ENCODE peak calls at places on chromosomes 3 and 15, in six cellular contexts. V is breast epithelium, Z is adrenal gland, C is IMR-90, I is neuronal stem cell, E is endothelial cell of umbilical vein. S is an unnamed sample. For H3K4me1, the result is how much of the 10 kb centered on the place peaks cover.

GRCh38 chr3:38475716-38476115 is 20.4 kb upstream of the EXOG start:
- DNase-seq in Z (no peak), I (no peak), C (no peak), V (no peak), E (no peak), S (no peak)

GRCh38 chr3:119310052-119310451 is 15.9 kb downstream of the ARHGAP31 start:
- DNase-seq in I (peak), V (peak), E (no peak), Z (no peak), C (peak), S (peak)

GRCh38 chr3:193910886-193911738 is 224.8 kb upstream of the HES1 start:
- DNase-seq in C (no peak), I (no peak), V (no peak), Z (peak), E (no peak), S (no peak)

GRCh38 chr15:57118013-57118799 is 199.8 kb downstream of the TCF12 start:
- DNase-seq in E (peak), Z (peak), C (peak), V (no peak), I (no peak), S (no peak)

GRCh38 chr3:190877925-190878324 is 15.4 kb upstream of the GMNC start:
- DNase-seq in E (no peak), I (no peak), Z (no peak), C (no peak), V (no peak), S (no peak)

GRCh38 chr3:132730891-132731580 is 8.8 kb upstream of the NPHP3 start:
- DNase-seq in C (peak), V (no peak), Z (peak), E (peak), I (peak), S (peak)

GRCh38 chr3:135860761-135861160 is 104.8 kb upstream of the PPP2R3A start:
- DNase-seq in I (no peak), Z (no peak), V (no peak), C (no peak), E (no peak), S (peak)

GRCh38 chr3:34381243-34381642 is 582.8 kb downstream of the PDCD6IP start:
- DNase-seq in C (no peak), Z (no peak), I (no peak), E (no peak), V (no peak), S (no peak)

GRCh38 chr15:29805043-29805707 is 17.1 kb downstream of the TJP1 start:
- DNase-seq in V (no peak), Z (peak), C (peak), E (peak), I (no peak), S (no peak)

GRCh38 chr3:58183891-58184290 is 26.9 kb downstream of the DNASE1L3 start:
- DNase-seq in C (no peak), Z (no peak), E (no peak), I (no peak), V (no peak), S (peak)

GRCh38 chr15:63048986-63049665 is 6.6 kb downstream of the TPM1 start:
- DNase-seq in I (no peak), C (peak), E (peak), V (peak), Z (peak), S (peak)

GRCh38 chr3:195154793-195155535 is 116.0 kb downstream of the XXYLT1 start:
- DNase-seq in I (no peak), E (peak), Z (peak), V (peak), C (peak), S (peak)

GRCh38 chr3:13161021-13161759 is 88.0 kb upstream of the IQSEC1 start:
- DNase-seq in V (no peak), I (no peak), E (no peak), C (no peak), Z (no peak), S (no peak)

GRCh38 chr15:60358935-60359672 is 38.7 kb downstream of the ANXA2 start:
- DNase-seq in C (peak), E (peak), Z (peak), I (no peak), V (no peak), S (no peak)

GRCh38 chr3:24704496-24704895 is 209.8 kb upstream of the THRB start:
- DNase-seq in I (no peak), C (no peak), E (no peak), V (peak), Z (peak), S (peak)

GRCh38 chr15:77029166-77030041 is 34.5 kb downstream of the PSTPIP1 start:
- DNase-seq in I (no peak), Z (no peak), C (no peak), E (no peak), V (no peak), S (no peak)

GRCh38 chr15:62928242-62928995 is 114.1 kb upstream of the TPM1 start:
- DNase-seq in Z (peak), C (peak), V (no peak), I (no peak), E (peak), S (peak)

GRCh38 chr15:98713585-98714001 is 65.3 kb downstream of the IGF1R start:
- DNase-seq in I (no peak), Z (peak), V (peak), E (peak), C (no peak), S (no peak)

GRCh38 chr15:98712845-98713584 is 64.7 kb downstream of the IGF1R start:
- DNase-seq in C (no peak), E (no peak), V (no peak), I (no peak), Z (no peak), S (no peak)

GRCh38 chr15:98715890-98716443 is 67.6 kb downstream of the IGF1R start:
- DNase-seq in C (no peak), Z (no peak), V (no peak), E (no peak), I (no peak), S (peak)

GRCh38 chr15:98715401-98715800 is 67.1 kb downstream of the IGF1R start:
- DNase-seq in I (no peak), E (no peak), V (no peak), Z (no peak), C (no peak), S (no peak)

GRCh38 chr15:98714906-98715305 is 66.6 kb downstream of the IGF1R start:
- DNase-seq in I (no peak), C (no peak), V (no peak), E (no peak), Z (no peak), S (no peak)
- H3K4me1 ChIP-seq in I (under half), C (under half), V (under half), E (under half), Z (under half), S (under half)

DNA sequence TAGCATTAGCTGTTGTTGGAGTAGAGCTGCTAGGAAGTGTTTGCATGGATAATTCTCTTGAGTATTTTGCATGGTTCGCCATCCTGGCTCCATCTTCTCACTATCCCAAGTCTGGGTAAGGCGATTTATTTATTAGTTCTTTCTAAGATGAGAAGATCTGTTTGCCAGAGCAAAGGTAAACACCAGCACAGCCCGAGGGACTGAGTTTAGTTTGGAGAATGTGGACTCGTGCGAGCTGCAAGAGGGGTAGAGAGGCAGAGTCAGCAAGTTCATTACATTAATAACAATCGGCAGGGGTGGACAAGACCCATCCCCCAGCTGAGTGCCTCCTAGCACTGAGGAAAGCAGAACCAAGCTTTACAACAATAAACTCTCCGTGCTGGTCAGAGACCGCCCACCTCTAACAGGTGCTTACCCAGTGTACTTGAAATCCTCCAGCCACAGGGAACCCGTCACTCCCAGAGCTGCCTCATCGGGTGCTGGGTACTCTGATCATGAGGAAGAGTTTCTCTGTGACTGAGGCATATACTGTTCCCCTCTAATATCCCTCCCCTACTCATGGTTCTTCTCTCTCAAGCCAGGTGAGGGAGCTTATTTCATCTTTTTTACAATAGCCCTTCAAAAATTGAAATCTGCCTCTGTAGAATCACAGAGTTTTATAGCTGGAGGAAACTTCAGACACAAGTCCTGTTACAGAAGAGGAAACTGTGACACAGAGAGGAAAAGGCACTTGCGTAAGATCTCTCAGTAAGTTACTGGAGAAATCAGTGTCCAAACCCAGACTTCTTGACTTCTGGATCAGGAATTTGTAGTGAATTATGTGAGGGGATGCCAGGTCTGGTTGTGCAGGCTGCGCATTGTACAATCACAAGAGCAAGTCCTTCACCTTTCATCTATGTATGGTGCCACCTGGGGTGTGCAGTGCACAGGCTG is 4.4 kb downstream of the FGD5 start:
- DNase-seq in Z (no peak), E (peak), I (no peak), V (no peak), C (no peak), S (no peak)
- H3K27ac ChIP-seq in Z (no peak), E (peak), I (no peak), V (peak), C (no peak), S (no peak)

GRCh38 chr3:160398820-160399346 is at the start of gene IFT80:
- DNase-seq in V (peak), C (peak), Z (peak), E (peak), I (peak), S (peak)

GRCh38 chr3:160393346-160394008 is 5.5 kb downstream of the IFT80 start:
- DNase-seq in C (no peak), V (no peak), Z (no peak), I (no peak), E (no peak), S (no peak)

GRCh38 chr3:160394009-160394392 is 5.0 kb downstream of the IFT80 start:
- DNase-seq in Z (no peak), C (no peak), E (no peak), I (no peak), V (no peak), S (no peak)

GRCh38 chr3:160392798-160393197 is 6.2 kb downstream of the IFT80 start:
- DNase-seq in Z (no peak), C (no peak), V (no peak), I (no peak), E (no peak), S (no peak)

DNA sequence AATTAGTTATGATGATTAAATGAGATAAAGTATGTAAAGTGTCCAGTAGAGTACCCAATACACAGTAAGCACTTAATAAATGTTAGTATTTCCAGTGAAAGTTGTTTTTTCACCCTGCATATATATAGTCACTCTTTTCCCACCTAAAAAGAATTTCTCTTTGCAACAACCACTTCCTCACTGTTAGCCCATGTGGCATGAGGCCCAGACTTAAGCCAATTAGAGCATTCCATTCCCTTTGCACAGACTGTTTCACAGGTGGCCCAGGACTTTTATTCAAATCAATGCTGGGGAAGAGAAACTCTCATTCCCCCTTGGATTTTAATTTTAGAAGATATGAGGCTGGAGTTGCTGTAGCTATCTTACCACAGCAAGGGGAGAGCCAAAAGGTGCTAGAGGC is 3.7 kb downstream of the IFT80 start:
- DNase-seq in Z (no peak), I (no peak), C (peak), E (no peak), V (no peak), S (no peak)
- H3K4me1 ChIP-seq in Z (under half), I (under half), C (under half), E (under half), V (under half), S (under half)

GRCh38 chr15:68316061-68316804 is 38.7 kb downstream of the FEM1B start:
- DNase-seq in Z (no peak), V (peak), E (peak), C (no peak), I (no peak), S (peak)

GRCh38 chr15:68313501-68314390 is 36.2 kb downstream of the FEM1B start:
- DNase-seq in E (no peak), C (no peak), Z (no peak), V (peak), I (no peak), S (no peak)

GRCh38 chr15:68315035-68315434 is 37.5 kb downstream of the FEM1B start:
- DNase-seq in Z (no peak), C (no peak), E (no peak), V (peak), I (no peak), S (no peak)

GRCh38 chr15:68314563-68314962 is 37.0 kb downstream of the FEM1B start:
- DNase-seq in I (no peak), Z (no peak), V (peak), E (no peak), C (peak), S (no peak)

DNA sequence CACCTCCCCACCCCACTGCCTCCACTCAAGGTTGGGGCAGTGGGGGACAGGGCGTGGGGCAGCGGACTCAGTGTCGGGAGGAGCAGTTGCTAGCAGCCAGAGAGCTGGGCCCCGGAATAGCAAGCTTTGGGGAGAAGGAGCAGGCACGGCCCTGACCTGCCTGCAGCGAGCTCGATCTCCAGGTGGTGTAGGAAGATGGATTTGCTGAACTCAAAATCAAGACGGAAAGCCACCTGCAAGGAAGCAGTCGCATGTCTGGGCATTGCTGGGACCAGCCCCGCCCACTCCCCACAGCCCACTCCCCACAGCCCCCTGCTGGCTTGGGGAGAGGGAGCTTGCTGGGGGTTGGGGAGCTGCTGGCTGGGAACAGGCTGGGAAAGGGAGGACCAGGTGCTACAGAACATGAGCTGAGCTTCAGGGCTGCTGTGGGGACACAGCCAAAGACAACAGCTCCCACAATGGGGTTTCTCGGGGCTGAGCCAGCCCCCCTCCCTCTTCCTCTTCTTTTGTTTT is 38.0 kb downstream of the FEM1B start:
- DNase-seq in V (no peak), C (peak), E (peak), I (no peak), Z (no peak), S (no peak)
- H3K27ac ChIP-seq in V (no peak), C (no peak), E (no peak), I (no peak), Z (no peak), S (no peak)

S was measured in SJCRH30.